ENCODE peak calls at places on chromosomes 12 and 14, in eight cellular contexts. V is AG04450; S is stomach; C is uterus; K is fibroblast of mammary gland; E is fibroblast of pulmonary artery; Z is Peyer's patch; U is CD8-positive, alpha-beta T cell. I is an unnamed sample.

GRCh38 chr12:124453419-124454351 is 113.7 kb downstream of the NCOR2 start:
- DNase-seq in C (peak; percentile 63), S (peak; percentile 70), V (no peak), Z (peak; percentile 83), U (peak; percentile 82), E (peak; percentile 50), K (peak; percentile 52), I (peak; percentile 85)

GRCh38 chr14:72480465-72481243 is 413.2 kb downstream of the DPF3 start:
- DNase-seq in V (no peak), K (no peak), S (no peak), E (peak; percentile 4), Z (no peak), U (no peak), C (no peak), I (no peak)

GRCh38 chr14:74048291-74048690 is 29.1 kb downstream of the BBOF1 start:
- DNase-seq in U (no peak), K (no peak), C (no peak), Z (no peak), E (no peak), V (no peak), S (no peak), I (no peak)

GRCh38 chr14:105425823-105426247 is 6.2 kb downstream of the MTA1 start:
- DNase-seq in K (no peak), V (no peak), U (no peak), Z (no peak), S (no peak), E (no peak), C (no peak), I (no peak)

GRCh38 chr12:84506317-84506716 is 406.3 kb downstream of the SLC6A15 start:
- DNase-seq in U (no peak), V (no peak), Z (no peak), E (no peak), S (no peak), C (peak; percentile 29), K (peak; percentile 49), I (no peak)

GRCh38 chr12:109943811-109944210 is 43.7 kb downstream of the TCHP start:
- DNase-seq in E (no peak), K (no peak), S (no peak), Z (no peak), V (no peak), U (no peak), C (no peak), I (no peak)

GRCh38 chr14:99015833-99016232 is 256.2 kb downstream of the BCL11B start:
- DNase-seq in C (no peak), U (no peak), S (no peak), V (no peak), E (no peak), K (no peak), Z (no peak), I (no peak)

GRCh38 chr12:87511371-87511770 is 517.8 kb downstream of the C12orf50 start:
- DNase-seq in U (no peak), C (no peak), V (no peak), K (no peak), Z (no peak), E (peak; percentile 42), S (no peak), I (no peak)

GRCh38 chr14:22980672-22981089 is 1.7 kb downstream of the AJUBA start:
- DNase-seq in C (peak; percentile 61), S (peak; percentile 57), K (no peak), E (peak; percentile 27), U (no peak), V (no peak), Z (no peak), I (no peak)

GRCh38 chr14:30005114-30005698 is 77.6 kb upstream of the PRKD1 start:
- DNase-seq in Z (no peak), S (no peak), U (no peak), C (no peak), K (peak; percentile 81), E (peak; percentile 86), V (peak; percentile 53), I (no peak)

GRCh38 chr14:79285263-79285662 is 926.0 kb downstream of the DIO2 start:
- DNase-seq in C (no peak), Z (no peak), E (no peak), U (no peak), K (no peak), V (no peak), S (no peak), I (no peak)

GRCh38 chr12:54128466-54128865 is 60.3 kb downstream of the SMUG1 start:
- DNase-seq in K (no peak), V (no peak), Z (no peak), S (no peak), C (no peak), E (no peak), U (no peak), I (no peak)

GRCh38 chr14:101731187-101732080 is 30.1 kb upstream of the PPP2R5C start:
- DNase-seq in S (peak; percentile 73), K (peak; percentile 69), V (no peak), E (peak; percentile 79), C (peak; percentile 40), U (peak; percentile 78), Z (peak; percentile 77), I (no peak)

GRCh38 chr14:70602254-70602653 is 1.8 kb upstream of the MED6 start:
- DNase-seq in V (no peak), Z (no peak), E (no peak), U (no peak), S (no peak), K (no peak), C (no peak), I (no peak)

GRCh38 chr12:14774944-14775651 is 28.2 kb downstream of the WBP11 start:
- DNase-seq in V (no peak), C (peak; percentile 53), E (peak; percentile 74), S (peak; percentile 56), U (peak; percentile 64), K (peak; percentile 72), Z (peak; percentile 32), I (peak; percentile 38)

GRCh38 chr14:55500708-55501107 is 60.3 kb upstream of the TBPL2 start:
- DNase-seq in V (no peak), U (no peak), Z (no peak), E (no peak), C (no peak), K (no peak), S (no peak), I (no peak)
- H3K4me3 ChIP-seq in V (no peak overlapping the region), U (no peak overlapping the region), Z (no peak overlapping the region), E (no peak overlapping the region), C (no peak overlapping the region), K (no peak overlapping the region), S (no peak overlapping the region), I (no peak overlapping the region)

GRCh38 chr12:80714055-80714454 is 2.7 kb upstream of the MYF5 start:
- DNase-seq in U (no peak), S (no peak), E (peak; percentile 25), K (peak; percentile 10), C (no peak), V (no peak), Z (no peak), I (no peak)
- H3K4me3 ChIP-seq in U (no peak overlapping the region), S (no peak overlapping the region), E (peak overlapping the region; percentile 31), K (no peak overlapping the region), C (no peak overlapping the region), V (no peak overlapping the region), Z (no peak overlapping the region), I (no peak overlapping the region)

GRCh38 chr14:56119221-56119967 is 1.2 kb downstream of the PELI2 start:
- DNase-seq in V (no peak), U (peak; percentile 58), Z (peak; percentile 34), E (peak; percentile 44), S (peak; percentile 46), C (peak; percentile 42), K (peak; percentile 25), I (peak; percentile 38)
- H3K4me3 ChIP-seq in V (peak overlapping the region; percentile 75), U (peak overlapping the region; percentile 30), Z (peak overlapping the region; percentile 86), E (peak overlapping the region; percentile 76), S (peak overlapping the region; percentile 89), C (peak overlapping the region; percentile 60), K (peak overlapping the region; percentile 58), I (peak overlapping the region; percentile 64)

DNA sequence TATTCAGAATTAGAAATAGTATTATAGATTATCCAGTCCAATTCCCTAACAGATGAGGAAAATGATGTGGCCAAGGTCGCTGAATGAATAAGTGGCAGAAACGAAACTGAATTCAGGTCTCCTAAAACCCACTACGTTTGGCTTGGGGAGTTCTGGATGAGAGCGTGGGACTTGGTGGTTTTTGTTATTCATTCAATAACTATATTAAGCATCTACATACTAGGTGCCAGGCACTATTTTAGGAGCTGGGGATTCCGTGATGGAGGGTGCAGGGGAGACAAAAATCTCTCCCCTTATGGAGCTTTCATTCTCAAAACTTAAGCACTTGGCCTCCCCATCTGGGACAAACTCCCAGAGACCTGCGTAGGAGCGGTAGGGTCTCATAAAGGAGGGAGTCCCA is 785 bp upstream of the CCDC184 start:
- DNase-seq in U (no peak), K (no peak), V (no peak), C (no peak), E (no peak), Z (no peak), S (no peak), I (no peak)
- H3K4me3 ChIP-seq in U (peak overlapping the region; percentile 99), K (peak overlapping the region; percentile 81), V (peak overlapping the region; percentile 76), C (peak overlapping the region; percentile 56), E (peak overlapping the region; percentile 73), Z (peak overlapping the region; percentile 62), S (peak overlapping the region; percentile 82), I (peak overlapping the region; percentile 66)